ENCODE peak calls at places on chromosomes 1 and 21, in five cellular contexts. N is GM12878, W is fibroblast of lung, Q is HCT116, M is GM23338. Y is an unnamed sample.

GRCh38 chr1:219125342-219125741 is 48.3 kb upstream of the LYPLAL1 start:
- DNase-seq in Q (no peak), N (no peak), M (no peak), W (no peak), Y (no peak)

GRCh38 chr1:50427818-50428779 is 4.9 kb upstream of the DMRTA2 start:
- DNase-seq in Q (no peak), N (no peak), W (no peak), M (peak), Y (no peak)

GRCh38 chr1:154427173-154428139 is 22.3 kb downstream of the IL6R start:
- DNase-seq in W (peak), N (no peak), Q (no peak), M (no peak), Y (peak)

GRCh38 chr1:88917321-88918025 is 26.1 kb upstream of the GTF2B start:
- DNase-seq in N (no peak), M (no peak), W (no peak), Q (no peak), Y (no peak)

GRCh38 chr21:45917241-45917640 is 64.3 kb upstream of the COL6A1 start:
- DNase-seq in W (no peak), M (no peak), Q (no peak), N (no peak), Y (no peak)

GRCh38 chr1:35691571-35692220 is 27.0 kb downstream of the C1orf216 start:
- DNase-seq in M (no peak), Q (no peak), W (no peak), N (no peak), Y (no peak)

GRCh38 chr21:42673633-42674328 is 20.4 kb downstream of the PDE9A start:
- DNase-seq in Q (no peak), M (no peak), N (no peak), W (no peak), Y (no peak)

GRCh38 chr1:96508226-96508625 is 213.4 kb upstream of the PTBP2 start:
- DNase-seq in Q (no peak), M (no peak), W (no peak), N (no peak), Y (no peak)

GRCh38 chr1:151887028-151887427 is 22.3 kb downstream of the THEM4 start:
- DNase-seq in Q (no peak), W (peak), M (no peak), N (no peak), Y (peak)

GRCh38 chr1:189669846-189670245 is 807.8 kb downstream of the BRINP3 start:
- DNase-seq in M (no peak), Q (no peak), W (peak), N (no peak), Y (no peak)

GRCh38 chr1:234696148-234696576 is 86.2 kb upstream of the IRF2BP2 start:
- DNase-seq in Q (no peak), N (peak), W (no peak), M (no peak), Y (no peak)

GRCh38 chr1:68011786-68012375 is 38.5 kb downstream of the DIRAS3 start:
- DNase-seq in Q (no peak), N (no peak), M (no peak), W (peak), Y (peak)

GRCh38 chr1:86155061-86155806 is 1.3 kb downstream of the COL24A1 start:
- DNase-seq in N (no peak), M (peak), W (peak), Q (no peak), Y (no peak)

GRCh38 chr1:167076136-167076710 is 14.0 kb downstream of the GPA33 start:
- DNase-seq in N (no peak), W (no peak), M (no peak), Q (no peak), Y (no peak)

GRCh38 chr1:6266641-6267040 is 5.7 kb upstream of the GPR153 start:
- DNase-seq in Q (no peak), N (no peak), W (no peak), M (no peak), Y (no peak)

GRCh38 chr1:98452162-98452561 is 209.4 kb upstream of the SNX7 start:
- DNase-seq in M (no peak), N (no peak), W (no peak), Q (no peak), Y (no peak)

GRCh38 chr1:184597652-184598357 is 156.9 kb downstream of the EDEM3 start:
- DNase-seq in N (no peak), M (no peak), Q (no peak), W (no peak), Y (no peak)

GRCh38 chr21:44598031-44598430 is 2.4 kb upstream of the KRTAP10-7 start:
- DNase-seq in M (peak), W (peak), N (no peak), Q (no peak), Y (no peak)

GRCh38 chr1:7953850-7954609 is 7.5 kb upstream of the PARK7 start:
- DNase-seq in M (peak), N (peak), W (peak), Q (peak), Y (peak)

GRCh38 chr1:197546989-197547388 is 228.3 kb downstream of the DENND1B start:
- DNase-seq in W (no peak), N (no peak), Q (no peak), M (no peak), Y (no peak)

GRCh38 chr1:100354971-100355394 is 2.7 kb downstream of the CDC14A start:
- DNase-seq in M (peak), W (peak), N (no peak), Q (peak), Y (peak)

GRCh38 chr1:44862829-44863406 is 19.9 kb upstream of the PTCH2 start:
- DNase-seq in M (no peak), Q (no peak), W (peak), N (no peak), Y (no peak)

GRCh38 chr1:106224426-106224825 is 832.0 kb upstream of the PRMT6 start:
- DNase-seq in N (no peak), M (no peak), Q (no peak), W (peak), Y (no peak)

GRCh38 chr1:25100151-25100841 is 132.0 kb downstream of the SYF2 start:
- DNase-seq in W (no peak), M (no peak), N (no peak), Q (no peak), Y (no peak)

GRCh38 chr21:42680429-42680828 is 27.0 kb downstream of the PDE9A start:
- DNase-seq in N (no peak), W (no peak), M (no peak), Q (no peak), Y (no peak)

GRCh38 chr1:97145321-97145956 is 423.9 kb downstream of the PTBP2 start:
- DNase-seq in M (no peak), W (peak), Q (no peak), N (no peak), Y (peak)

GRCh38 chr1:39268906-39269305 is 64.4 kb downstream of the MACF1 start:
- DNase-seq in N (no peak), Q (no peak), M (peak), W (peak), Y (peak)

GRCh38 chr1:68961143-68961542 is 464.3 kb upstream of the DEPDC1 start:
- DNase-seq in Q (no peak), M (peak), W (no peak), N (no peak), Y (no peak)

GRCh38 chr1:67684526-67685066 is 405 bp upstream of the GADD45A start:
- DNase-seq in W (no peak), N (no peak), Q (no peak), M (no peak), Y (no peak)

GRCh38 chr1:18537386-18538306 is 56.9 kb downstream of the KLHDC7A start:
- DNase-seq in N (no peak), M (no peak), W (no peak), Q (no peak), Y (no peak)

GRCh38 chr1:214143015-214143775 is 137.8 kb upstream of the SMYD2 start:
- DNase-seq in M (peak), N (no peak), Q (no peak), W (no peak), Y (no peak)

GRCh38 chr1:21524686-21525339 is 15.6 kb downstream of the ALPL start:
- DNase-seq in M (no peak), Q (no peak), N (no peak), W (no peak), Y (no peak)

GRCh38 chr1:204417231-204417997 is 5.8 kb upstream of the PPP1R15B start:
- DNase-seq in M (no peak), Q (peak), N (no peak), W (peak), Y (peak)

GRCh38 chr21:36005018-36005417 is 55.3 kb downstream of the SETD4 start:
- DNase-seq in Q (no peak), N (no peak), W (no peak), M (peak), Y (no peak)

GRCh38 chr1:201686709-201687455 is 142.1 kb upstream of the IPO9 start:
- DNase-seq in N (no peak), M (peak), W (no peak), Q (no peak), Y (no peak)

GRCh38 chr1:7224644-7225043 is 439.4 kb downstream of the CAMTA1 start:
- DNase-seq in W (no peak), M (peak), N (no peak), Q (peak), Y (no peak)

GRCh38 chr1:110339427-110340206 is 440 bp downstream of the RBM15 start:
- DNase-seq in W (peak), N (no peak), M (peak), Q (no peak), Y (no peak)
- TF ChIP-seq CTCF in W (peak), N (peak), M (no peak), Q (peak), Y (peak)

DNA sequence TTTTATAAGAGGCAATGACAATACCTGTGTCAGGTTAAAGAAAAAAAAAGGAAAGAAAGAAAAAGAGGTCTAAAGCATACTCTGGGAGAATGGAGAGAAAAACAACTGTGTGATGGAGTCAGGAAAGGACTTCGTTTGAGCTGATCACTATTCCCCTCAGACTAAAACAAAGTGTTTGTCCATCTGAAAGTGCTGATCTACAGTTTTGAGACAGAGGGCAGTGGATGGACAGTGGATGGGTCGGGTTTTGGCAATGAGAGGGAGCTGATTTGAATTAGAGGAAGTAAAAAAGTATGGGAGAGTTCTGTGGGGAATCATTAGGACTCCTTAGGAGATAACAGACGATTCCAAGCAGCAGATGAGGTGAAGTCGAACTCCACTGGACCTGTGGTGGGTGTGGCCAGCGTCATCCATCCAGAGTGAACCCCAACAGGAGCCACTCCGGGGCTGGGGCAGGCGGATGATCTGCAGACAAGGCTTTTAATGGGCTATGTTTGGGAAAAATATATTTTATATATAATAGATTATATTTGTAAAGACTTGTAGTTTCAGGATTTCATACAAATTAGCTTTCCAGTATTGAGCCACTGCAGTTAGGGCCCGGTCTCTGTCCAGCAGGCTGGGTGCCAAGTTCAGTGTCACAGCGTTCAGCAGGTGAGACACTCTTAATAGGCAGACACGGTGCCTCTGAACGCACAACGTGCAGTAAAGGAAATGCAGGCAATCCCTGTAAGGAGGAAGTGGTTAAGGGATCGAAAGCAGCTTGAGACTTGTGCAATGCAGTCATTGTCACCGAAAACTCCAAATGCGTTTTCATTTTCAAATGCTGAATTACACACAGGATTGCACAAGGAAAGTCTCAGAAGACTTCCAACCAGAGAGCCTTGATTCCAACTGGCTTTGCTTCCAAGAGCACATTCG is 62.1 kb downstream of the PTGS2 start:
- DNase-seq in Q (no peak), M (peak), W (peak), N (peak), Y (peak)
- H3K4me3 ChIP-seq in Q (no peak), M (no peak), W (peak), N (peak), Y (peak)

GRCh38 chr1:181040284-181040865 is 6.6 kb downstream of the MR1 start:
- DNase-seq in N (no peak), Q (no peak), W (no peak), M (no peak), Y (no peak)

GRCh38 chr1:181043025-181043880 is 9.5 kb downstream of the MR1 start:
- DNase-seq in W (no peak), M (peak), N (no peak), Q (no peak), Y (peak)

GRCh38 chr1:181044449-181044966 is 10.7 kb downstream of the MR1 start:
- DNase-seq in M (no peak), N (peak), Q (no peak), W (no peak), Y (peak)
- H2AFZ ChIP-seq in M (no peak), N (no peak), Q (no peak), W (no peak), Y (peak)

DNA sequence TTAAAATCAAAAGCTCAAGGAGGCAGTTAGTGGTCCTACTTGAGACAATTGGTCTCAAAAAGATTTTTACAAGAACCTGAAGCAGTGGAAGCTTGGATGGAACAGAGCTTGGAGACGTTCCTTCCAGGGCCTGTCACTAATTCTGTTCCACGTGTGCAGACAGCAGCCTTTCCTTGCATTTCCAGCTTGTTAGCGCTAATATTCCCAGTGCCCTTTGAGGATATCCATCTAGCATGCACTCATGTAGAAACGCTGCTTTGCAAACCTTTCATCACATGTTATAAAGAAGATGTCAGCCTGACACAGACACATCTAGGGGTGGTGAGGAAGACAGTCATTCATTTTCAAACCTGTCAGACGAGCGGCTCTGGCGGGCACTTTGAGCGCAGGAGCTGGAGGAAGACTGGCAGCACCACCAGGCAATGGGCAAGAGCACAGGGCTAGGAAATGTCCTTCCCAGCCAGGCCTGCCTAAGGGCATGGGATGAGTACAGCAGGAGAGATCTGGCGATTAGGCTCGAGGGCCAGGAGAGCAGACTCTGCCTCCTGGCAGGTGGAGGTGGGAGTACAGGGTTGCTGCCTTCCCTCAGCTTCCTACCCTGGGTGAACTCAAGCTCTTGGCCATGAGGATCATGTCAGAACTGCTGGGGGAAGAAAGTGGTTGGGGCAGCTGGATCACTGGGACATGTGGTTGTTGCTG is 55.5 kb downstream of the CASQ2 start:
- DNase-seq in M (peak), Q (no peak), W (no peak), N (no peak), Y (no peak)
- TF ChIP-seq CTCF in M (peak), Q (no peak), W (no peak), N (no peak), Y (no peak)

GRCh38 chr1:15948600-15949452 is 27.1 kb downstream of the ZBTB17 start:
- DNase-seq in M (peak), N (no peak), W (peak), Q (no peak), Y (peak)

GRCh38 chr1:15950763-15951295 is 25.1 kb downstream of the ZBTB17 start:
- DNase-seq in W (peak), N (no peak), M (no peak), Q (no peak), Y (no peak)

GRCh38 chr1:15950302-15950701 is 25.6 kb downstream of the ZBTB17 start:
- DNase-seq in W (no peak), N (no peak), Q (no peak), M (no peak), Y (no peak)

GRCh38 chr1:15948091-15948591 is 27.8 kb downstream of the ZBTB17 start:
- DNase-seq in N (no peak), W (no peak), M (peak), Q (no peak), Y (no peak)

DNA sequence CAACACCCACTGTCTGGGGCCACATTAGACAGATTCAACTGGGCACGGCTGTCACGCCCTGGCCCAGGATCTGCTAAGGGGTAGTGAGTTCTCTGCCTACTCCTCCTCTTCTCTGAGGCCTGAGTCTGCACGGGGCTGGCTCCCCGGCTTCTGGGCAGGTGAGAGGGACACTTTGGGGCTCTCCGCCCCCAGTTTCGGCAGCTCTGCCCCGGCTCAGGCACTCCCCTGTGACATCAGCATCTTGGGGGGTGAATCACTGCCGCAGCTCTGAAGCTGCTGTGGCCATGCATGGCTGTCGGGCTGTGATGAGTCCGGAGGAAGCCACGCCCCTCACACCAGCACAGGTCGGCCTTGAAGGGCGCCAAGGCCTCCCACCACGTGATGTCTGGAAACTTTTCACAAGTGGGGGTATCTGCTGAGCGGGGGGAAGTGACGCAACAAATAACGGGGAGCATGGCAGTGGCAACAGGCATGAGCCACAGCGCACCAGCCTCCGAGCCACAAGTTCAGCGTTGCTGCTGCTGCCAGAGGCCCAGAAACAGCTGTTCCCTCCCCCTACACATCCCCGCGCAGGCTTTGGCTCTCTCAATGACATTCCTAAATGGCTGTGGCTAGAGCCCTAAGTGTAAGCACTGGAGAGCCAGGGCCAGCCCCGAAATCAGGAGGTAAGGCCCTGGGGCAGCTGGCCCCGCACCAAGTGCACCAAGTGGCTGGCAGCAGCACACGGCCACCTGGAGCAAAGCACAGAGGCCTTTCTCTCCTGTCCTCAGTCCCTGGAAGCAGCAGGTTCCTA is 26.3 kb downstream of the ZBTB17 start:
- DNase-seq in N (peak), W (peak), Q (peak), M (peak), Y (peak)
- H3K4me3 ChIP-seq in N (peak), W (no peak), Q (no peak), M (no peak), Y (peak)

GRCh38 chr1:65791860-65792670 is 630 bp upstream of the PDE4B start:
- DNase-seq in W (peak), N (no peak), Q (no peak), M (peak), Y (no peak)
- H2AFZ ChIP-seq in W (peak), N (no peak), Q (no peak), M (peak), Y (no peak)